ENCODE peak calls at places on chromosomes 16 and 17, in six cellular contexts. K, S, Q, C, Y and J are unnamed samples.

GRCh38 chr16:57278494-57278893 is 6.0 kb downstream of the PLLP start:
- DNase-seq in S (no peak), C (no peak), Q (no peak), K (no peak), Y (no peak), J (no peak)

GRCh38 chr17:8994319-8994718 is 27.0 kb upstream of the NTN1 start:
- DNase-seq in S (peak), Y (peak), Q (peak), C (peak), K (peak), J (peak)

GRCh38 chr16:22063888-22064467 is 28.4 kb upstream of the VWA3A start:
- DNase-seq in K (no peak), S (no peak), Y (no peak), C (no peak), Q (no peak), J (no peak)

GRCh38 chr17:80694992-80695912 is 150.6 kb downstream of the RPTOR start:
- DNase-seq in C (no peak), Q (no peak), Y (no peak), S (no peak), K (no peak), J (no peak)

GRCh38 chr16:55853114-55853513 is 20.2 kb upstream of the CES1 start:
- DNase-seq in Y (no peak), S (no peak), C (no peak), K (no peak), Q (no peak), J (no peak)

GRCh38 chr17:50111687-50112655 is 16.8 kb downstream of the PDK2 start:
- DNase-seq in Q (no peak), K (no peak), S (no peak), C (no peak), Y (no peak), J (no peak)

GRCh38 chr16:68592466-68593337 is 52.4 kb upstream of the CDH3 start:
- DNase-seq in K (no peak), C (no peak), Q (peak), S (peak), Y (peak), J (no peak)

GRCh38 chr16:20884240-20884556 is 16.0 kb downstream of the DCUN1D3 start:
- DNase-seq in K (no peak), S (no peak), Y (no peak), C (no peak), Q (no peak), J (no peak)

GRCh38 chr16:13480801-13481200 is 439.2 kb upstream of the ERCC4 start:
- DNase-seq in Y (no peak), S (no peak), Q (no peak), C (no peak), K (no peak), J (no peak)

GRCh38 chr16:83113317-83113716 is 486.5 kb downstream of the CDH13 start:
- DNase-seq in C (peak), Q (no peak), S (no peak), K (no peak), Y (peak), J (no peak)

GRCh38 chr17:78924481-78925151 is 571 bp downstream of the TIMP2 start:
- DNase-seq in K (no peak), S (no peak), Q (no peak), Y (no peak), C (peak), J (no peak)

GRCh38 chr16:52466998-52467397 is 79.9 kb downstream of the TOX3 start:
- DNase-seq in Y (no peak), Q (peak), K (no peak), C (no peak), S (no peak), J (no peak)

GRCh38 chr17:6755731-6756184 is at the start of gene XAF1:
- DNase-seq in K (no peak), Q (no peak), C (no peak), S (peak), Y (peak), J (peak)

GRCh38 chr17:8693328-8693727 is 51.3 kb downstream of the CCDC42 start:
- DNase-seq in Q (no peak), K (no peak), C (no peak), S (no peak), Y (no peak), J (no peak)

GRCh38 chr16:70676571-70677498 is 9.0 kb downstream of the MTSS2 start:
- DNase-seq in S (no peak), Y (no peak), K (no peak), Q (no peak), C (no peak), J (no peak)